ENCODE peak calls at places on chromosomes 12 and 14, in six cellular contexts. J is ovary, B is stomach, L is A549, Y is suprapubic skin, O is H1. G is an unnamed sample.

GRCh38 chr12:20342111-20342510 is 26.2 kb upstream of the PDE3A start:
- DNase-seq in B (no peak), Y (no peak), O (no peak), L (no peak), J (no peak), G (no peak)

GRCh38 chr12:123485756-123486155 is 27.8 kb downstream of the SNRNP35 start:
- DNase-seq in B (no peak), J (no peak), Y (no peak), O (no peak), L (no peak), G (no peak)

GRCh38 chr12:7175493-7175892 is 14.0 kb upstream of the PEX5 start:
- DNase-seq in B (no peak), O (no peak), L (no peak), J (no peak), Y (no peak), G (no peak)

GRCh38 chr12:31323466-31324115 is 2.4 kb downstream of the SINHCAF start:
- DNase-seq in Y (peak), L (peak), O (no peak), B (peak), J (peak), G (peak)

GRCh38 chr14:65134651-65135579 is 32.6 kb upstream of the MAX start:
- DNase-seq in B (no peak), L (no peak), O (no peak), J (no peak), Y (no peak), G (no peak)

GRCh38 chr14:95480109-95480886 is 36.2 kb downstream of the SYNE3 start:
- DNase-seq in J (no peak), O (no peak), B (no peak), L (no peak), Y (peak), G (no peak)

GRCh38 chr14:64636208-64636979 is 67.8 kb upstream of the PLEKHG3 start:
- DNase-seq in Y (peak), L (peak), B (peak), J (peak), O (peak), G (no peak)

GRCh38 chr14:89249296-89249565 is 167.8 kb downstream of the FOXN3 start:
- DNase-seq in J (no peak), O (peak), L (no peak), B (no peak), Y (no peak), G (no peak)

GRCh38 chr12:111033281-111034147 is 113.1 kb upstream of the MYL2 start:
- DNase-seq in L (no peak), B (no peak), J (no peak), Y (no peak), O (no peak), G (no peak)

GRCh38 chr12:55687746-55688145 is 20.0 kb downstream of the ITGA7 start:
- DNase-seq in L (no peak), B (no peak), Y (no peak), J (no peak), O (no peak), G (no peak)

GRCh38 chr12:55692631-55693322 is 14.9 kb downstream of the ITGA7 start:
- DNase-seq in Y (peak), L (no peak), J (no peak), B (no peak), O (no peak), G (no peak)

GRCh38 chr12:55685671-55686070 is 22.0 kb downstream of the ITGA7 start:
- DNase-seq in O (no peak), B (no peak), Y (no peak), L (no peak), J (no peak), G (no peak)

GRCh38 chr12:55686366-55687010 is 21.2 kb downstream of the ITGA7 start:
- DNase-seq in Y (peak), O (no peak), J (no peak), L (no peak), B (no peak), G (no peak)

GRCh38 chr12:55688716-55689655 is 18.7 kb downstream of the ITGA7 start:
- DNase-seq in J (no peak), O (no peak), L (no peak), Y (peak), B (no peak), G (no peak)
- TF ChIP-seq EP300 in J (no peak), O (no peak), L (no peak), Y (no peak), B (no peak), G (no peak)

GRCh38 chr12:120121343-120121742 is 4.8 kb upstream of the RAB35 start:
- DNase-seq in Y (no peak), L (no peak), O (no peak), B (no peak), J (no peak), G (no peak)

GRCh38 chr12:120125029-120125428 is 8.5 kb upstream of the RAB35 start:
- DNase-seq in Y (no peak), B (no peak), L (no peak), O (no peak), J (no peak), G (no peak)

GRCh38 chr12:120118710-120119097 is 2.2 kb upstream of the RAB35 start:
- DNase-seq in L (no peak), J (no peak), O (no peak), B (no peak), Y (no peak), G (no peak)

GRCh38 chr12:120119395-120119973 is 2.9 kb upstream of the RAB35 start:
- DNase-seq in Y (no peak), L (peak), J (no peak), B (no peak), O (no peak), G (no peak)

GRCh38 chr12:120121766-120122293 is 5.3 kb upstream of the RAB35 start:
- DNase-seq in J (no peak), O (no peak), L (no peak), B (no peak), Y (no peak), G (no peak)
- TF ChIP-seq EP300 in J (no peak), O (no peak), L (no peak), B (no peak), Y (no peak), G (no peak)

DNA sequence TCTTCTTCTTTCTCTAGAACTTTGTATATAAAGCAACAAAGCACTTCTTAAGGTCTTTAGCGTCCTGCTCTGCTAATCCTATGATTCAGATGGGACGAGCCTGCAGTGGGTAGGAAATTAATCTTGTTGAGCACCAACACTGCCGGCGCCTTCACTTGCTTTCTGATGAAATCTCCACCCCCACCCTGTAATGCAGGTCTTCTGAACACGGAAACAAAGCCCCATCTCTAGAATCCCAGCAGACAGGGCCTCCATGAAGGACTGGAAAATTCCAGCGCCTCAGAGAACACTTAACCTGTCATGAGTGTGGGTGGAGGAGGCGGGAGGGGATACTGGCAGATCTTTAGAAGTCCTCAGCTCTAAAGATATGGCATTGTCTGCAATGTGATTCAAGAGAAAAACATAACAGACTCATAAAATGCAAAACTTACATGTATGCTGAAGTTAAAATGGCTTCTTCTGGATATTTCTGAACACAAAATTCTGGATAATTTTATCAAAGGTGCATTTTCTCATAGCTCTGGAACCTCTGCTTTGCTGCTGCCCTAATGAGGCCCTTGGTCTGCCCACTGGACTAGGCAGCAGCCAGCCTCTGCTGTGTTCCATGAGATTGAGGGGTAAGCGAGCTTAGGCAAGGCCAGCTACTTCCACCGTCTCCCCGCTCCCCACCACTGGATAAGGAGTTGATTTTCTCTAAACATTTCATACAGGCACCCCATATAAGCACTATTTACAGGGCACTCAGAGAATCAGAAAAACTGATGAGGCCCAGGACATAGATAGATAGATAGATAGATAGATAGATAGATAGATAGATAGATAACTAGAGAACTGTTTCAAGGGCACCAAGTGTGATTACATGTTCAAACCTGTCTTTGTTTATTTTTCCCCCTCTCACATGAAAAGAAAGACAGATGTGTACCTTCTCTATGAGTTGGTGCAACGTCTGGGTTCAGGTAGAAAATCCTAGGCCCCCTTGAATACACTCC is 43.1 kb downstream of the ZFP36L1 start:
- DNase-seq in Y (peak), L (no peak), J (no peak), O (no peak), B (no peak), G (no peak)
- TF ChIP-seq EP300 in Y (no peak), L (no peak), J (no peak), O (no peak), B (no peak), G (no peak)

GRCh38 chr14:34088918-34089317 is 138.0 kb upstream of the EGLN3 start:
- DNase-seq in L (no peak), B (no peak), O (no peak), J (no peak), Y (no peak), G (no peak)
- TF ChIP-seq EP300 in L (no peak), B (no peak), O (no peak), J (no peak), Y (no peak), G (no peak)

G was measured in esophagus muscularis mucosa.